ENCODE peak calls at places on chromosome 18, in ten cellular contexts. B, U, S, A, V, M, R, N, Y and P are unnamed samples.

GRCh38 chr18:37481491-37481890 is 84.1 kb downstream of the CELF4 start:
- DNase-seq in B (no peak), U (no peak), S (no peak), A (no peak), V (no peak), M (no peak), R (peak; percentile 26), N (no peak), Y (peak; percentile 90), P (no peak)

GRCh38 chr18:79936641-79937040 is 14.8 kb downstream of the SLC66A2 start:
- DNase-seq in B (no peak), U (no peak), S (no peak), A (no peak), V (peak; percentile 10), M (no peak), R (no peak), N (no peak), Y (no peak), P (no peak)

GRCh38 chr18:78934551-78935225 is 44.9 kb upstream of the SALL3 start:
- DNase-seq in B (no peak), U (no peak), S (no peak), A (no peak), V (no peak), M (no peak), R (no peak), N (no peak), Y (no peak), P (no peak)

GRCh38 chr18:59021500-59021899 is 118.2 kb upstream of the SEC11C start:
- DNase-seq in B (no peak), U (no peak), S (no peak), A (no peak), V (no peak), M (no peak), R (no peak), N (no peak), Y (no peak), P (no peak)

GRCh38 chr18:11570770-11571169 is 38.6 kb upstream of the SLC35G4 start:
- DNase-seq in B (no peak), U (no peak), S (no peak), A (no peak), V (no peak), M (peak; percentile 2), R (peak; percentile 9), N (peak; percentile 24), Y (no peak), P (no peak)

GRCh38 chr18:76328145-76328544 is 166.9 kb downstream of the ZNF516 start:
- DNase-seq in B (no peak), U (no peak), S (no peak), A (no peak), V (no peak), M (no peak), R (no peak), N (no peak), Y (no peak), P (no peak)

GRCh38 chr18:75170916-75171315 is 38.0 kb downstream of the PTGR3 start:
- DNase-seq in B (no peak), U (no peak), S (no peak), A (no peak), V (no peak), M (no peak), R (no peak), N (no peak), Y (no peak), P (no peak)

GRCh38 chr18:2948038-2948437 is 64.9 kb downstream of the LPIN2 start:
- DNase-seq in B (no peak), U (no peak), S (no peak), A (no peak), V (no peak), M (no peak), R (peak; percentile 53), N (no peak), Y (no peak), P (peak; percentile 38)

GRCh38 chr18:26335139-26335933 is 109.1 kb downstream of the TAF4B start:
- DNase-seq in B (no peak), U (no peak), S (no peak), A (no peak), V (no peak), M (no peak), R (peak; percentile 29), N (no peak), Y (no peak), P (peak; percentile 29)

GRCh38 chr18:24400587-24400986 is 3.0 kb upstream of the OSBPL1A start:
- DNase-seq in B (no peak), U (no peak), S (no peak), A (no peak), V (no peak), M (no peak), R (peak; percentile 33), N (no peak), Y (peak; percentile 48), P (no peak)

GRCh38 chr18:28063181-28063790 is 113.6 kb downstream of the CDH2 start:
- DNase-seq in B (no peak), U (no peak), S (no peak), A (no peak), V (no peak), M (no peak), R (peak; percentile 71), N (no peak), Y (peak; percentile 74), P (no peak)

GRCh38 chr18:39770399-39770798 is 2184.6 kb upstream of the PIK3C3 start:
- DNase-seq in B (no peak), U (no peak), S (no peak), A (no peak), V (no peak), M (no peak), R (no peak), N (no peak), Y (no peak), P (no peak)

GRCh38 chr18:12968619-12969018 is 20.8 kb downstream of the SEH1L start:
- DNase-seq in B (no peak), U (no peak), S (no peak), A (no peak), V (no peak), M (no peak), R (peak; percentile 13), N (no peak), Y (no peak), P (no peak)

GRCh38 chr18:21134895-21135294 is 23.3 kb upstream of the ROCK1 start:
- DNase-seq in B (no peak), U (no peak), S (no peak), A (no peak), V (no peak), M (no peak), R (peak; percentile 12), N (peak; percentile 30), Y (peak; percentile 15), P (no peak)

GRCh38 chr18:47901624-47902362 is 28.7 kb downstream of the SMAD2 start:
- DNase-seq in B (no peak), U (no peak), S (no peak), A (no peak), V (no peak), M (no peak), R (no peak), N (no peak), Y (no peak), P (no peak)

GRCh38 chr18:3727260-3727659 is 277.3 kb downstream of the TGIF1 start:
- DNase-seq in B (no peak), U (no peak), S (no peak), A (no peak), V (no peak), M (no peak), R (no peak), N (no peak), Y (no peak), P (no peak)

GRCh38 chr18:5309888-5310470 is 14.5 kb upstream of the ZBTB14 start:
- DNase-seq in B (no peak), U (no peak), S (no peak), A (no peak), V (no peak), M (peak; percentile 22), R (no peak), N (peak; percentile 56), Y (no peak), P (no peak)

GRCh38 chr18:79516441-79516931 is 120.8 kb downstream of the NFATC1 start:
- DNase-seq in B (no peak), U (no peak), S (no peak), A (no peak), V (peak; percentile 10), M (no peak), R (no peak), N (peak; percentile 42), Y (no peak), P (peak; percentile 15)

GRCh38 chr18:37584952-37585695 is 19.5 kb upstream of the CELF4 start:
- DNase-seq in B (no peak), U (no peak), S (no peak), A (no peak), V (no peak), M (no peak), R (no peak), N (no peak), Y (no peak), P (no peak)

GRCh38 chr18:35371412-35372195 is 5.5 kb downstream of the ZNF396 start:
- DNase-seq in B (no peak), U (no peak), S (no peak), A (no peak), V (no peak), M (no peak), R (peak; percentile 26), N (no peak), Y (no peak), P (no peak)

GRCh38 chr18:44742126-44742525 is 61.4 kb downstream of the SETBP1 start:
- DNase-seq in B (no peak), U (no peak), S (no peak), A (no peak), V (no peak), M (no peak), R (no peak), N (no peak), Y (no peak), P (no peak)

GRCh38 chr18:32443356-32443755 is 27.3 kb downstream of the GAREM1 start:
- DNase-seq in B (no peak), U (no peak), S (no peak), A (no peak), V (no peak), M (no peak), R (no peak), N (no peak), Y (no peak), P (no peak)

GRCh38 chr18:46622999-46623398 is 34.0 kb downstream of the LOXHD1 start:
- DNase-seq in B (no peak), U (no peak), S (peak; percentile 33), A (no peak), V (no peak), M (peak; percentile 17), R (peak; percentile 12), N (no peak), Y (no peak), P (no peak)

GRCh38 chr18:58671941-58672565 is 788 bp downstream of the MALT1 start:
- DNase-seq in B (no peak), U (no peak), S (no peak), A (no peak), V (no peak), M (peak; percentile 15), R (no peak), N (peak; percentile 51), Y (peak; percentile 63), P (peak; percentile 8)

GRCh38 chr18:3209859-3210569 is 9.8 kb downstream of the MYOM1 start:
- DNase-seq in B (no peak), U (no peak), S (no peak), A (no peak), V (no peak), M (no peak), R (no peak), N (peak; percentile 51), Y (no peak), P (no peak)

GRCh38 chr18:73891572-73892421 is 255.8 kb downstream of the FBXO15 start:
- DNase-seq in B (no peak), U (no peak), S (no peak), A (no peak), V (no peak), M (no peak), R (no peak), N (peak; percentile 31), Y (no peak), P (no peak)

GRCh38 chr18:57811477-57812125 is 8.5 kb upstream of the ATP8B1 start:
- DNase-seq in B (no peak), U (no peak), S (no peak), A (no peak), V (no peak), M (no peak), R (no peak), N (no peak), Y (no peak), P (no peak)

GRCh38 chr18:48660346-48661228 is 121.8 kb downstream of the CTIF start:
- DNase-seq in B (no peak), U (no peak), S (no peak), A (no peak), V (no peak), M (no peak), R (no peak), N (no peak), Y (peak; percentile 17), P (peak; percentile 58)